ENCODE peak calls at places on chromosomes 3 and 15, in ten cellular contexts. D is mucosa of descending colon, M is iPS DF 6.9, C is hepatocyte, O is Panc1, Q is transverse colon, E is K562, T is adrenal gland, L is tibial nerve, F is sigmoid colon. B is an unnamed sample.

GRCh38 chr15:85748176-85748575 is 46.5 kb downstream of the KLHL25 start:
- DNase-seq in Q (no peak), O (no peak), C (no peak), E (no peak), D (no peak), L (no peak), F (peak; percentile 40), M (no peak), T (no peak), B (no peak)

GRCh38 chr15:100818927-100819326 is 60.7 kb upstream of the ALDH1A3 start:
- DNase-seq in L (no peak), E (no peak), F (no peak), M (no peak), C (peak; percentile 21), D (peak; percentile 9), O (no peak), Q (no peak), T (peak; percentile 54), B (no peak)

GRCh38 chr3:58462829-58463180 is 29.1 kb upstream of the KCTD6 start:
- DNase-seq in D (no peak), O (no peak), M (no peak), T (no peak), F (no peak), C (no peak), E (no peak), Q (no peak), L (no peak), B (no peak)

GRCh38 chr3:133021206-133021605 is 17.0 kb upstream of the TMEM108 start:
- DNase-seq in L (no peak), E (no peak), C (no peak), O (no peak), Q (no peak), D (no peak), F (no peak), T (no peak), M (no peak), B (no peak)

GRCh38 chr3:64368163-64369025 is 143.1 kb upstream of the PRICKLE2 start:
- DNase-seq in Q (no peak), L (no peak), E (no peak), F (no peak), D (no peak), M (no peak), C (peak; percentile 26), T (no peak), O (no peak), B (no peak)

GRCh38 chr3:150410311-150411105 is 2.4 kb downstream of the TSC22D2 start:
- DNase-seq in D (peak; percentile 52), T (peak; percentile 60), Q (peak; percentile 43), M (no peak), F (peak; percentile 75), O (no peak), E (no peak), C (peak; percentile 23), L (no peak), B (peak; percentile 5)

GRCh38 chr3:189988854-189989253 is 131.8 kb downstream of the P3H2 start:
- DNase-seq in L (no peak), F (no peak), C (no peak), T (no peak), D (no peak), Q (no peak), M (no peak), O (no peak), E (no peak), B (no peak)

GRCh38 chr3:152574461-152575079 is 260.4 kb upstream of the P2RY1 start:
- DNase-seq in O (peak; percentile 13), F (no peak), D (peak; percentile 57), T (peak; percentile 54), C (peak; percentile 61), M (peak; percentile 31), Q (peak; percentile 29), E (peak; percentile 43), L (peak; percentile 74), B (no peak)

GRCh38 chr3:150293401-150294001 is 114.6 kb upstream of the TSC22D2 start:
- DNase-seq in C (no peak), M (no peak), E (no peak), D (no peak), F (no peak), Q (no peak), L (no peak), O (no peak), T (no peak), B (no peak)

GRCh38 chr3:122975163-122975923 is 52.2 kb downstream of the SEMA5B start:
- DNase-seq in Q (peak; percentile 24), C (peak; percentile 62), L (no peak), E (no peak), O (no peak), D (no peak), M (no peak), F (peak; percentile 89), T (no peak), B (no peak)

GRCh38 chr3:123086110-123086642 is 19.4 kb downstream of the PDIA5 start:
- DNase-seq in E (no peak), D (no peak), T (no peak), L (no peak), O (no peak), M (no peak), C (no peak), Q (no peak), F (no peak), B (no peak)

GRCh38 chr15:83285979-83286553 is 1.6 kb upstream of the BNC1 start:
- DNase-seq in Q (no peak), O (no peak), D (no peak), C (peak; percentile 18), L (no peak), T (no peak), F (no peak), E (no peak), M (no peak), B (no peak)

GRCh38 chr15:55268054-55268695 is 21.4 kb downstream of the RAB27A start:
- DNase-seq in F (no peak), T (no peak), D (no peak), Q (no peak), M (no peak), C (no peak), E (no peak), L (no peak), O (no peak), B (no peak)

GRCh38 chr15:36330598-36330997 is 248.8 kb upstream of the CDIN1 start:
- DNase-seq in T (no peak), O (no peak), M (no peak), E (no peak), C (no peak), F (no peak), D (no peak), Q (no peak), L (no peak), B (no peak)

GRCh38 chr3:157592769-157593168 is 89.6 kb upstream of the VEPH1 start:
- DNase-seq in O (no peak), E (no peak), T (no peak), C (no peak), D (no peak), L (no peak), F (no peak), M (no peak), Q (no peak), B (no peak)

GRCh38 chr15:40909662-40910625 is 15.7 kb downstream of the VPS18 start:
- DNase-seq in Q (no peak), D (no peak), M (no peak), O (no peak), T (peak; percentile 92), C (no peak), E (no peak), L (no peak), F (no peak), B (no peak)

GRCh38 chr3:53329933-53330332 is 17.4 kb downstream of the DCP1A start:
- DNase-seq in O (no peak), F (no peak), Q (no peak), L (no peak), D (no peak), C (no peak), M (no peak), E (no peak), T (no peak), B (no peak)

GRCh38 chr15:83475551-83475950 is 28.4 kb downstream of the SH3GL3 start:
- DNase-seq in C (no peak), L (no peak), E (no peak), O (no peak), Q (no peak), F (no peak), T (no peak), M (no peak), D (no peak), B (no peak)

GRCh38 chr3:160564949-160565441 is 376 bp downstream of the KPNA4 start:
- DNase-seq in L (no peak), T (peak; percentile 75), E (peak; percentile 62), F (peak; percentile 83), C (peak; percentile 88), Q (peak; percentile 76), M (no peak), O (no peak), D (peak; percentile 78), B (peak; percentile 45)

DNA sequence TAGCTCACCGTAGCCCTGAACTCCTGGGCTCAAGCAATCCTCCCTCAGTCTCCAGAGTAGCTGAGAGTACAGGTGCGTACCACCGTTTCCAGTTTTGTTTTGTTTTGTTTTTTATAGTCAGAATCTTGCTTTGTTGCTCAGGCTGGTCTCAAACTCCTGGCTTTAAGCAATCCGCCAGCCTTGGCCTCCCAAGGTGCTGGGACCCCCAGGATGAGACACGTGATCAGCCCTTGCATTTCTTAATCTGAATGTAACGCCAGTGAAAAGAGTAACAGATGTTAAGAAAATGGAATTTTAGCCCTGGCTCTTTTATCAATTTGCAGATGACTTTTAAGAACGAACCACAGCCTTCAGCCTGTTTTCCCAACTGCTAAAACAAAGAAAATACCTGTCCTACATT is 451.3 kb downstream of the SHQ1 start:
- DNase-seq in L (no peak), F (no peak), T (no peak), M (no peak), C (no peak), E (no peak), Q (no peak), D (no peak), O (no peak), B (no peak)
- H3K4me1 ChIP-seq in L (peaks cover 61% of the 10 kb centered on the region), F (no peaks in the 10 kb centered on the region), T (peaks cover 10% of the 10 kb centered on the region), M (peaks cover 6% of the 10 kb centered on the region), C (no peaks in the 10 kb centered on the region), E (peaks cover 4% of the 10 kb centered on the region), Q (no peaks in the 10 kb centered on the region), D (peaks cover 5% of the 10 kb centered on the region), O (no peaks in the 10 kb centered on the region), B (peaks cover 5% of the 10 kb centered on the region)

GRCh38 chr15:57544840-57545239 is 46.9 kb upstream of the MYZAP start:
- DNase-seq in T (no peak), D (no peak), M (no peak), E (no peak), F (no peak), L (no peak), O (no peak), Q (no peak), C (no peak), B (no peak)
- H3K36me3 ChIP-seq in T (no peaks in the 10 kb centered on the region), D (no peaks in the 10 kb centered on the region), M (peaks cover 30% of the 10 kb centered on the region), E (no peaks in the 10 kb centered on the region), F (no peaks in the 10 kb centered on the region), L (no peaks in the 10 kb centered on the region), O (no peaks in the 10 kb centered on the region), Q (no peaks in the 10 kb centered on the region), C (no peaks in the 10 kb centered on the region), B (no peaks in the 10 kb centered on the region)

GRCh38 chr15:93063292-93063671 is 25.7 kb downstream of the RGMA start:
- DNase-seq in C (no peak), L (no peak), T (no peak), D (no peak), M (no peak), O (no peak), Q (no peak), E (no peak), F (no peak), B (no peak)
- H3K4me1 ChIP-seq in C (no peaks in the 10 kb centered on the region), L (peaks cover 96% of the 10 kb centered on the region), T (no peaks in the 10 kb centered on the region), D (peaks cover 8% of the 10 kb centered on the region), M (peaks cover 16% of the 10 kb centered on the region), O (no peaks in the 10 kb centered on the region), Q (peaks cover 14% of the 10 kb centered on the region), E (peaks cover 3% of the 10 kb centered on the region), F (no peaks in the 10 kb centered on the region), B (no peaks in the 10 kb centered on the region)

GRCh38 chr3:5360453-5360852 is 172.9 kb downstream of the EDEM1 start:
- DNase-seq in C (no peak), D (no peak), L (no peak), F (no peak), E (no peak), Q (no peak), M (no peak), O (no peak), T (no peak), B (no peak)
- H3K36me3 ChIP-seq in C (no peaks in the 10 kb centered on the region), D (no peaks in the 10 kb centered on the region), L (no peaks in the 10 kb centered on the region), F (no peaks in the 10 kb centered on the region), E (no peaks in the 10 kb centered on the region), Q (no peaks in the 10 kb centered on the region), M (no peaks in the 10 kb centered on the region), O (no peaks in the 10 kb centered on the region), T (no peaks in the 10 kb centered on the region), B (no peaks in the 10 kb centered on the region)